ENCODE peak calls at places on chromosome 4, in nine cellular contexts. K is ascending aorta, O is cardiac fibroblast, S is left lung, V is tibial artery, F is EL, G is occipital lobe, D is ureter, M is non-pigmented ciliary epithelial cell. P is an unnamed sample.

GRCh38 chr4:113958766-113959540 is 20.5 kb downstream of the ARSJ start:
- DNase-seq in M (peak; percentile 82), O (peak; percentile 96), D (no peak), S (no peak), G (no peak), K (no peak), V (no peak), F (peak; percentile 97), P (no peak)

GRCh38 chr4:1504786-1505500 is 98.7 kb upstream of the NKX1-1 start:
- DNase-seq in K (no peak), V (peak; percentile 31), M (no peak), S (peak; percentile 47), G (no peak), F (no peak), O (no peak), D (no peak), P (no peak)

GRCh38 chr4:42489095-42489494 is 91.8 kb downstream of the SHISA3 start:
- DNase-seq in M (no peak), O (no peak), V (no peak), S (no peak), F (no peak), G (no peak), K (no peak), D (no peak), P (no peak)

GRCh38 chr4:7429601-7430078 is 5.1 kb downstream of the PSAPL1 start:
- DNase-seq in O (no peak), V (peak; percentile 54), D (peak; percentile 28), K (no peak), M (no peak), S (peak; percentile 54), F (no peak), G (no peak), P (no peak)

GRCh38 chr4:11748169-11748872 is 319.6 kb upstream of the HS3ST1 start:
- DNase-seq in G (no peak), K (no peak), V (no peak), F (no peak), S (no peak), D (no peak), O (peak; percentile 76), M (no peak), P (no peak)

GRCh38 chr4:78155616-78156105 is 98.5 kb downstream of the FRAS1 start:
- DNase-seq in F (peak; percentile 1), S (no peak), G (no peak), M (peak; percentile 27), V (no peak), O (peak; percentile 17), K (no peak), D (no peak), P (no peak)

GRCh38 chr4:40601641-40602040 is 28.0 kb downstream of the RBM47 start:
- DNase-seq in M (no peak), V (no peak), G (no peak), K (no peak), D (no peak), S (no peak), F (no peak), O (no peak), P (no peak)

GRCh38 chr4:22500831-22501714 is 14.8 kb downstream of the ADGRA3 start:
- DNase-seq in M (peak; percentile 34), K (no peak), D (no peak), F (peak; percentile 67), O (peak; percentile 83), V (no peak), S (no peak), G (no peak), P (no peak)

GRCh38 chr4:95869961-95870500 is 30.1 kb downstream of the PDHA2 start:
- DNase-seq in F (no peak), M (no peak), O (no peak), G (no peak), S (no peak), K (no peak), D (no peak), V (no peak), P (no peak)